ENCODE peak calls at places on chromosomes 3 and 15, in six cellular contexts. C, O, K, S, W and V are unnamed samples.
A peak's percentile ranks its signal among the peaks of the same experiment; 100 is the strongest.

GRCh38 chr15:101049282-101049681 is 130.1 kb downstream of the LRRK1 start:
- DNase-seq in K (no peak), O (no peak), W (peak; percentile 33), C (no peak), S (no peak), V (no peak)

GRCh38 chr3:122800838-122801237 is 6.0 kb downstream of the SLC49A4 start:
- DNase-seq in O (no peak), W (no peak), C (no peak), K (no peak), S (no peak), V (no peak)

GRCh38 chr3:42652611-42653302 is 740 bp upstream of the ZBTB47 start:
- DNase-seq in O (peak; percentile 70), W (no peak), S (no peak), K (peak; percentile 78), C (peak; percentile 30), V (no peak)

GRCh38 chr3:125246237-125246636 is 33.7 kb upstream of the SLC12A8 start:
- DNase-seq in S (no peak), K (no peak), W (no peak), C (no peak), O (no peak), V (no peak)

GRCh38 chr3:185688808-185689207 is 102.7 kb downstream of the SENP2 start:
- DNase-seq in C (no peak), S (no peak), W (no peak), O (peak; percentile 87), K (no peak), V (no peak)

GRCh38 chr15:70778258-70779076 is 15.1 kb upstream of the UACA start:
- DNase-seq in C (no peak), K (no peak), S (no peak), W (no peak), O (peak; percentile 73), V (no peak)

GRCh38 chr3:98680723-98681122 is 82.4 kb upstream of the ST3GAL6 start:
- DNase-seq in C (no peak), K (no peak), W (no peak), S (no peak), O (no peak), V (no peak)

GRCh38 chr3:31472479-31473390 is 60.0 kb upstream of the STT3B start:
- DNase-seq in S (no peak), C (no peak), W (no peak), K (no peak), O (no peak), V (no peak)

GRCh38 chr3:94862703-94863102 is 799.8 kb downstream of the NSUN3 start:
- DNase-seq in S (no peak), W (no peak), O (peak; percentile 52), C (no peak), K (no peak), V (peak; percentile 1)

GRCh38 chr3:38580450-38581382 is 68.8 kb downstream of the SCN5A start:
- DNase-seq in C (no peak), W (peak; percentile 37), O (no peak), K (no peak), S (no peak), V (no peak)

GRCh38 chr3:197547618-197548017 is 8.2 kb downstream of the BDH1 start:
- DNase-seq in C (no peak), K (no peak), W (no peak), S (no peak), O (no peak), V (no peak)

GRCh38 chr15:72970965-72971746 is 81.1 kb upstream of the NEO1 start:
- DNase-seq in S (no peak), K (no peak), W (no peak), O (no peak), C (no peak), V (no peak)

GRCh38 chr3:57292159-57292894 is at the start of gene ASB14:
- DNase-seq in O (no peak), S (no peak), C (no peak), W (no peak), K (no peak), V (no peak)

GRCh38 chr3:127538569-127538968 is 52.0 kb downstream of the TPRA1 start:
- DNase-seq in C (no peak), K (no peak), O (no peak), S (no peak), W (no peak), V (no peak)

GRCh38 chr15:70679919-70680231 is 83.5 kb downstream of the UACA start:
- DNase-seq in O (no peak), C (no peak), S (no peak), K (no peak), W (no peak), V (no peak)

GRCh38 chr15:44066211-44066827 is 128.8 kb downstream of the FRMD5 start:
- DNase-seq in O (peak; percentile 75), W (peak; percentile 73), K (no peak), S (no peak), C (peak; percentile 10), V (peak; percentile 14)

GRCh38 chr3:4748701-4749378 is 230.4 kb upstream of the BHLHE40 start:
- DNase-seq in K (no peak), C (no peak), S (no peak), W (no peak), O (no peak), V (no peak)

GRCh38 chr3:49845694-49846093 is 10.7 kb downstream of the TRAIP start:
- DNase-seq in C (no peak), W (no peak), K (no peak), O (no peak), S (no peak), V (no peak)

GRCh38 chr3:123282461-123282860 is 80.7 kb downstream of the SEC22A start:
- DNase-seq in C (no peak), S (no peak), W (no peak), O (no peak), K (no peak), V (no peak)

GRCh38 chr15:71207141-71207540 is 91.9 kb downstream of the THSD4 start:
- DNase-seq in W (no peak), C (no peak), O (no peak), S (no peak), K (no peak), V (no peak)

GRCh38 chr15:40928975-40929729 is at the start of gene DLL4:
- DNase-seq in S (no peak), K (no peak), C (no peak), W (peak; percentile 76), O (peak; percentile 73), V (no peak)

GRCh38 chr3:104005815-104006214 is 1360.9 kb upstream of the ALCAM start:
- DNase-seq in W (no peak), C (no peak), S (no peak), K (no peak), O (no peak), V (no peak)

GRCh38 chr3:98545940-98546339 is 14.2 kb downstream of the GPR15 start:
- DNase-seq in C (no peak), K (no peak), S (no peak), W (no peak), O (no peak), V (no peak)

GRCh38 chr3:61821823-61822251 is 260.5 kb downstream of the PTPRG start:
- DNase-seq in O (no peak), C (no peak), K (no peak), S (no peak), W (no peak), V (no peak)

GRCh38 chr3:108410531-108410984 is 99.8 kb downstream of the MYH15 start:
- DNase-seq in W (no peak), C (no peak), K (no peak), S (no peak), O (no peak), V (no peak)

GRCh38 chr3:11522953-11523792 is 120.5 kb downstream of the VGLL4 start:
- DNase-seq in W (no peak), K (no peak), O (no peak), S (no peak), C (no peak), V (no peak)

GRCh38 chr15:50134524-50135024 is 15.5 kb upstream of the ATP8B4 start:
- DNase-seq in S (peak; percentile 53), O (peak; percentile 80), C (no peak), K (peak; percentile 23), W (no peak), V (no peak)